ENCODE peak calls at places on chromosome 22, in six cellular contexts. One of them, this sample, is unnamed.

GRCh38 chr22:36775589-36775965 is 342 bp downstream of the IFT27 start:
- DNase-seq in IMR-90: peak; percentile 5
- DNase-seq in H9: no peak
- DNase-seq in mesenchymal stem cell: no peak
- DNase-seq in mesendoderm: peak; percentile 37
- DNase-seq in H1: peak; percentile 61
- DNase-seq in this sample: peak; percentile 20

GRCh38 chr22:37270928-37271650 is 11.2 kb upstream of the CYTH4 start:
- DNase-seq in IMR-90: peak; percentile 50
- DNase-seq in H9: no peak
- DNase-seq in mesenchymal stem cell: no peak
- DNase-seq in mesendoderm: no peak
- DNase-seq in H1: no peak
- DNase-seq in this sample: no peak

GRCh38 chr22:17105143-17106129 is 15.7 kb downstream of the TMEM121B start:
- DNase-seq in IMR-90: no peak
- DNase-seq in H9: no peak
- DNase-seq in mesenchymal stem cell: no peak
- DNase-seq in mesendoderm: no peak
- DNase-seq in H1: no peak
- DNase-seq in this sample: no peak

GRCh38 chr22:17985606-17986005 is 38.8 kb downstream of the MICAL3 start:
- DNase-seq in IMR-90: no peak
- DNase-seq in H9: no peak
- DNase-seq in mesenchymal stem cell: no peak
- DNase-seq in mesendoderm: no peak
- DNase-seq in H1: no peak
- DNase-seq in this sample: no peak

GRCh38 chr22:49489821-49490220 is 337.9 kb downstream of the BRD1 start:
- DNase-seq in IMR-90: no peak
- DNase-seq in H9: no peak
- DNase-seq in mesenchymal stem cell: no peak
- DNase-seq in mesendoderm: no peak
- DNase-seq in H1: no peak
- DNase-seq in this sample: no peak

GRCh38 chr22:49169074-49169744 is 658.5 kb downstream of the BRD1 start:
- DNase-seq in IMR-90: no peak
- DNase-seq in H9: no peak
- DNase-seq in mesenchymal stem cell: no peak
- DNase-seq in mesendoderm: no peak
- DNase-seq in H1: no peak
- DNase-seq in this sample: no peak

GRCh38 chr22:32932176-32932575 is 126.0 kb downstream of the SYN3 start:
- DNase-seq in IMR-90: peak; percentile 56
- DNase-seq in H9: no peak
- DNase-seq in mesenchymal stem cell: peak; percentile 46
- DNase-seq in mesendoderm: peak; percentile 7
- DNase-seq in H1: no peak
- DNase-seq in this sample: no peak

GRCh38 chr22:24768537-24769374 is 5.8 kb downstream of the PIWIL3 start:
- DNase-seq in IMR-90: peak; percentile 76
- DNase-seq in H9: peak; percentile 60
- DNase-seq in mesenchymal stem cell: peak; percentile 57
- DNase-seq in mesendoderm: peak; percentile 69
- DNase-seq in H1: peak; percentile 76
- DNase-seq in this sample: peak; percentile 38

GRCh38 chr22:37623075-37624016 is 14.7 kb downstream of the GGA1 start:
- DNase-seq in IMR-90: peak; percentile 43
- DNase-seq in H9: peak; percentile 85
- DNase-seq in mesenchymal stem cell: peak; percentile 68
- DNase-seq in mesendoderm: peak; percentile 78
- DNase-seq in H1: peak; percentile 95
- DNase-seq in this sample: peak; percentile 75

GRCh38 chr22:24140357-24140756 is 40.9 kb upstream of the SUSD2 start:
- DNase-seq in IMR-90: peak; percentile 40
- DNase-seq in H9: no peak
- DNase-seq in mesenchymal stem cell: no peak
- DNase-seq in mesendoderm: no peak
- DNase-seq in H1: no peak
- DNase-seq in this sample: no peak

DNA sequence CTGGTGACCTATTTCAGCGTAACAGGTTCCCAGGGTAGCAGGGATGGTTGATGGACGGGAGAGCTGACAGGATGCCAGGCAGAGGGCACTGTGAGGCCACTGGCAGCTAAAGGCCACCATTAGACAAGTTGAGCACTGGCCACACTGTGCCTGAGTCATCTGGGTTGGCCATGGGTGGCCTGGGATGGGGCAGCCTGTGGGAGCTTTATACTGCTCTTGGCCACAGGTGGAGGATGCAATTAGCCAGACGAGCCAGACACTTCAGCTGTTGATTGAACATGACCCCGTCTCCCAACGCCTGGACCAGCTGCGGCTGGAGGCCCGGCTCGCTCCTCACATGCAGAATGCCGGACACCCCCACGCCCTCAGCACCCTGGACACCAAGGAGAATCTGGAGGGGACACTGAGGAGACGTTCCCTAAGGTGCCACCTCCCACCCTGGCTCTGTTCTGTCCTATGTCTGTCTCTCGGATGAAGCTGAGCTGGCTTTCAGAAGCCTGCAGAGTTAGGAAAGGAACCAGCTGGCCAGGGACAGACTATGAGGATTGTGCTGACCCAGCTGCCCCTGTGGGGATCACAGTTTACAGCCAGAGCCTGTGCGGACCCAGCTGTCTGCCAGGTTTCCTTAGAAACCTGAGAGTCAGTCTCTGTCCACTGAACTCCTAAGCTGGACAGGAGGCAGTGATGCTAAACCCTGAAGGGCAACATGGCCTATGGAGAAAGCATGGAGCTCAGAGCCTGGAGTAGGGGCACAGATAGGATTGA is 29.7 kb downstream of the PIK3IP1 start:
- DNase-seq in IMR-90: no peak
- DNase-seq in H9: no peak
- DNase-seq in mesenchymal stem cell: no peak
- DNase-seq in mesendoderm: no peak
- DNase-seq in H1: no peak
- DNase-seq in this sample: no peak
- H2BK15ac ChIP-seq in IMR-90: no peak overlapping the region
- H2BK15ac ChIP-seq in H9: no peak overlapping the region
- H2BK15ac ChIP-seq in mesenchymal stem cell: no peak overlapping the region
- H2BK15ac ChIP-seq in mesendoderm: no peak overlapping the region
- H2BK15ac ChIP-seq in H1: no peak overlapping the region
- H2BK15ac ChIP-seq in this sample: no peak overlapping the region

GRCh38 chr22:46299101-46299500 is 2.4 kb downstream of the GTSE1 start:
- DNase-seq in IMR-90: no peak
- DNase-seq in H9: no peak
- DNase-seq in mesenchymal stem cell: no peak
- DNase-seq in mesendoderm: no peak
- DNase-seq in H1: no peak
- DNase-seq in this sample: no peak
- H2BK15ac ChIP-seq in IMR-90: no peak overlapping the region
- H2BK15ac ChIP-seq in H9: no peak overlapping the region
- H2BK15ac ChIP-seq in mesenchymal stem cell: no peak overlapping the region
- H2BK15ac ChIP-seq in mesendoderm: no peak overlapping the region
- H2BK15ac ChIP-seq in H1: no peak overlapping the region
- H2BK15ac ChIP-seq in this sample: no peak overlapping the region

GRCh38 chr22:45344339-45344738 is 34.6 kb downstream of the FAM118A start:
- DNase-seq in IMR-90: no peak
- DNase-seq in H9: peak; percentile 38
- DNase-seq in mesenchymal stem cell: peak; percentile 28
- DNase-seq in mesendoderm: peak; percentile 58
- DNase-seq in H1: no peak
- DNase-seq in this sample: peak; percentile 5

GRCh38 chr22:45351956-45352355 is 42.2 kb downstream of the FAM118A start:
- DNase-seq in IMR-90: no peak
- DNase-seq in H9: no peak
- DNase-seq in mesenchymal stem cell: no peak
- DNase-seq in mesendoderm: no peak
- DNase-seq in H1: no peak
- DNase-seq in this sample: no peak

GRCh38 chr22:45353816-45354215 is 44.1 kb downstream of the FAM118A start:
- DNase-seq in IMR-90: no peak
- DNase-seq in H9: no peak
- DNase-seq in mesenchymal stem cell: no peak
- DNase-seq in mesendoderm: no peak
- DNase-seq in H1: no peak
- DNase-seq in this sample: no peak

DNA sequence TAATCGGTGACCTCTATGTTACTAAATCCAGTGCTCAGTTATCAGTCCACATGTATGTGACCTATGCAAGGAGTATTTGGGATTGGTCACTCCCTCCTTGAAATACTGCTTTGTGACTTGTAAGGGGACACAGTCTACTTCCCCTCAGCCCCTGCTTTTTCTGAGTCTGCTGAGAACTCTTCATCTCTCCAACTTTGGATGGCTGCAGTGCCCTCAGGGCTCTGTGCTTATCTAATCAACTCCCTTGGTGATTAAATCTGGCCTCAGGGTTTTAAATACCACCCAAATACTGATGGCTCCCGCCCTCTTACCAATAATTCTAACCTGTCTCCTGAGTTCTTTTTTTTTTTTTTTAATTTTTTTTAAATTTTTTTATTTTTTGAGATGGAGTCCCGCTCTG is 40.2 kb downstream of the FAM118A start:
- DNase-seq in IMR-90: no peak
- DNase-seq in H9: no peak
- DNase-seq in mesenchymal stem cell: no peak
- DNase-seq in mesendoderm: peak; percentile 60
- DNase-seq in H1: no peak
- DNase-seq in this sample: no peak
- H2BK15ac ChIP-seq in IMR-90: no peak overlapping the region
- H2BK15ac ChIP-seq in H9: no peak overlapping the region
- H2BK15ac ChIP-seq in mesenchymal stem cell: no peak overlapping the region
- H2BK15ac ChIP-seq in mesendoderm: no peak overlapping the region
- H2BK15ac ChIP-seq in H1: no peak overlapping the region
- H2BK15ac ChIP-seq in this sample: no peak overlapping the region

GRCh38 chr22:30634477-30635233 is 926 bp upstream of the SLC35E4 start:
- DNase-seq in IMR-90: peak; percentile 89
- DNase-seq in H9: peak; percentile 90
- DNase-seq in mesenchymal stem cell: peak; percentile 91
- DNase-seq in mesendoderm: peak; percentile 94
- DNase-seq in H1: peak; percentile 96
- DNase-seq in this sample: peak; percentile 80
- H2BK15ac ChIP-seq in IMR-90: peak overlapping the region; percentile 12
- H2BK15ac ChIP-seq in H9: no peak overlapping the region
- H2BK15ac ChIP-seq in mesenchymal stem cell: peak overlapping the region; percentile 60
- H2BK15ac ChIP-seq in mesendoderm: no peak overlapping the region
- H2BK15ac ChIP-seq in H1: no peak overlapping the region
- H2BK15ac ChIP-seq in this sample: peak overlapping the region; percentile 85

GRCh38 chr22:44210721-44211120 is 30.0 kb downstream of the PARVG start:
- DNase-seq in IMR-90: peak; percentile 54
- DNase-seq in H9: no peak
- DNase-seq in mesenchymal stem cell: peak; percentile 1
- DNase-seq in mesendoderm: no peak
- DNase-seq in H1: no peak
- DNase-seq in this sample: no peak
- H2BK15ac ChIP-seq in IMR-90: no peak overlapping the region
- H2BK15ac ChIP-seq in H9: no peak overlapping the region
- H2BK15ac ChIP-seq in mesenchymal stem cell: no peak overlapping the region
- H2BK15ac ChIP-seq in mesendoderm: no peak overlapping the region
- H2BK15ac ChIP-seq in H1: no peak overlapping the region
- H2BK15ac ChIP-seq in this sample: no peak overlapping the region

DNA sequence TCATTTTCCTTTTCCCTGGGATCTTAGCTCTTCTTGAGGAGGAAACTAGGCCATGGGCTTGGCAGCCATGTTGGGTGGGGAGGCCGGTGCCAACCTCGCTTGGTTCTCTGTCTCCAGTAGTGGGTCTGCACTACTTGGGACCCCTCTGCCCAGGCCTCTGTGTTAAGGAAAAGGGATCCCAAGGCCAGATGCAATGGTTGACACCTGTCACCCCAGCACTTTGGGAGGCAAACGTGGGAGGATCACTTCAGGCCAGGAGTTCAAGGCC is 1.9 kb upstream of the ZDHHC8 start:
- DNase-seq in IMR-90: no peak
- DNase-seq in H9: no peak
- DNase-seq in mesenchymal stem cell: no peak
- DNase-seq in mesendoderm: no peak
- DNase-seq in H1: no peak
- DNase-seq in this sample: no peak
- H2BK15ac ChIP-seq in IMR-90: no peak overlapping the region
- H2BK15ac ChIP-seq in H9: no peak overlapping the region
- H2BK15ac ChIP-seq in mesenchymal stem cell: no peak overlapping the region
- H2BK15ac ChIP-seq in mesendoderm: no peak overlapping the region
- H2BK15ac ChIP-seq in H1: no peak overlapping the region
- H2BK15ac ChIP-seq in this sample: no peak overlapping the region

DNA sequence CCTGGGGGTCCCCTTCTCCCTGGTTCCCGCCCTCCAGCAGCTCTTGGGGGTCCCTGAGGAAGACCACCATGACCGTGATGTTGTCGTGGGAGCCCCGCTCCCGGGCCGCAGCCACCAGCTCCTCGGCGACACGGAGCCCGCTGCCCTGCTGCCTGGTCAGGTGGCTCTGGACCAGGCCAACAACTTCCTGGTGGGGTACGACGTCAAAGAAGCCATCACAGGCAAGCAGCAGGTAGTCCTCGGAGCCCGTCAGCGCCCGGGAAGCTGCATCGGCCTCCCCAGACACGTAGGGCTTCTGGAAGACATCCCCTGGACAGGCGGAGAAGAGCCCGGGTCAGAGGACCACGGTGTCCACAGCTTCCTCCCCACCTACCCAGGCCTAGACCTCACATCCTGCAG is 29.5 kb downstream of the PPM1F start:
- DNase-seq in IMR-90: no peak
- DNase-seq in H9: no peak
- DNase-seq in mesenchymal stem cell: no peak
- DNase-seq in mesendoderm: no peak
- DNase-seq in H1: no peak
- DNase-seq in this sample: no peak
- H2BK15ac ChIP-seq in IMR-90: no peak overlapping the region
- H2BK15ac ChIP-seq in H9: no peak overlapping the region
- H2BK15ac ChIP-seq in mesenchymal stem cell: no peak overlapping the region
- H2BK15ac ChIP-seq in mesendoderm: no peak overlapping the region
- H2BK15ac ChIP-seq in H1: peak overlapping the region; percentile 72
- H2BK15ac ChIP-seq in this sample: peak overlapping the region; percentile 34

GRCh38 chr22:43401661-43402060 is 10.2 kb upstream of the MPPED1 start:
- DNase-seq in IMR-90: no peak
- DNase-seq in H9: no peak
- DNase-seq in mesenchymal stem cell: no peak
- DNase-seq in mesendoderm: no peak
- DNase-seq in H1: no peak
- DNase-seq in this sample: no peak
- H2BK15ac ChIP-seq in IMR-90: no peak overlapping the region
- H2BK15ac ChIP-seq in H9: no peak overlapping the region
- H2BK15ac ChIP-seq in mesenchymal stem cell: no peak overlapping the region
- H2BK15ac ChIP-seq in mesendoderm: no peak overlapping the region
- H2BK15ac ChIP-seq in H1: no peak overlapping the region
- H2BK15ac ChIP-seq in this sample: peak overlapping the region; percentile 5

DNA sequence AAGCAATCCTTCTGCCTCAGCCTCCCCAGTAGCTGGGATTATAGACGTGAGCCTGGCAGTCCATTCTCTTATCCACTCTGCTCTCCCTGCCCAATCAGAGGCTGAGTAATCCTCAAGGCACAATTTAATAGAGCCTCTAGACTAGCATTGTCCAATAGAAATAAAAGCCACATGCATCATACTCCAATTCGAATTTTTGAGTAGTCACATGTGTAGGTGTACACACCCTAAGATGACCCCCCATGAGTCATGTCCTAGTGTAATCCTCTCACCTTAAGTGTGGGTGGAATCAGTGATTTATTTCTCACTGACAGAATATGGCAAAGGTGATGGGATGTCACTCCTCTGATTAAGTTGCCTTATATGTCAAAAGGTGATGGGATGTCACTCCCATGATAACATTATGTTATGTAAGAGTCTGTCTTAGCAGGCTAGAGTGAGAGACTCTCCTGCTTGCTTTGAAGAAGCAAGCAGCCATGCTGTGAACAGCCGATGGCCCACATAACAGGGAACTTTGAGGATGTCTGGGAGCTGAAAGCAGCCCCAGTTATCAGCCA is 61.3 kb downstream of the MN1 start:
- DNase-seq in IMR-90: no peak
- DNase-seq in H9: no peak
- DNase-seq in mesenchymal stem cell: no peak
- DNase-seq in mesendoderm: no peak
- DNase-seq in H1: no peak
- DNase-seq in this sample: no peak
- H2BK15ac ChIP-seq in IMR-90: no peak overlapping the region
- H2BK15ac ChIP-seq in H9: no peak overlapping the region
- H2BK15ac ChIP-seq in mesenchymal stem cell: no peak overlapping the region
- H2BK15ac ChIP-seq in mesendoderm: no peak overlapping the region
- H2BK15ac ChIP-seq in H1: no peak overlapping the region
- H2BK15ac ChIP-seq in this sample: no peak overlapping the region